ENCODE peak calls at places on chromosomes 3 and 15, in six cellular contexts. Z is vagina, G is body of pancreas, L is psoas muscle, C is cardiac fibroblast, W is GM06990. O is an unnamed sample.

GRCh38 chr3:81749285-81749684 is 12.2 kb downstream of the GBE1 start:
- DNase-seq in C (peak), L (no peak), W (no peak), Z (no peak), G (no peak), O (no peak)

GRCh38 chr3:87549208-87549607 is 272.8 kb upstream of the POU1F1 start:
- DNase-seq in G (no peak), W (no peak), C (no peak), Z (no peak), L (no peak), O (no peak)

GRCh38 chr15:43067717-43068461 is 37.9 kb downstream of the UBR1 start:
- DNase-seq in C (peak), L (no peak), Z (no peak), G (no peak), W (no peak), O (peak)

GRCh38 chr3:127074900-127075360 is 92.0 kb downstream of the PLXNA1 start:
- DNase-seq in W (peak), G (peak), L (peak), Z (no peak), C (peak), O (peak)

GRCh38 chr3:17631617-17632016 is 110.8 kb downstream of the TBC1D5 start:
- DNase-seq in Z (no peak), C (no peak), G (no peak), L (no peak), W (no peak), O (no peak)

GRCh38 chr3:45426161-45426560 is 37.8 kb downstream of the LARS2 start:
- DNase-seq in G (peak), C (no peak), W (no peak), Z (no peak), L (no peak), O (no peak)

GRCh38 chr3:118636841-118637240 is 397.8 kb downstream of the IGSF11 start:
- DNase-seq in G (no peak), C (no peak), Z (no peak), L (no peak), W (no peak), O (no peak)

GRCh38 chr15:96321422-96322391 is 8.8 kb upstream of the NR2F2 start:
- DNase-seq in G (peak), W (no peak), C (peak), L (peak), Z (no peak), O (peak)

GRCh38 chr15:69583627-69584026 is 131.0 kb downstream of the RPLP1 start:
- DNase-seq in L (no peak), G (no peak), C (no peak), W (no peak), Z (no peak), O (no peak)

GRCh38 chr3:108554913-108555571 is 34.2 kb downstream of the CIP2A start:
- DNase-seq in C (no peak), W (no peak), Z (no peak), G (no peak), L (no peak), O (no peak)

GRCh38 chr3:60650171-60650570 is 601.1 kb downstream of the FHIT start:
- DNase-seq in G (no peak), C (no peak), W (no peak), L (no peak), Z (no peak), O (no peak)

GRCh38 chr15:41490355-41490754 is 3.3 kb upstream of the ITPKA start:
- DNase-seq in G (no peak), L (no peak), Z (no peak), W (peak), C (peak), O (peak)

GRCh38 chr15:65055201-65055870 is 10.1 kb downstream of the SLC51B start:
- DNase-seq in G (no peak), W (no peak), Z (no peak), C (no peak), L (no peak), O (no peak)

GRCh38 chr3:194573680-194574437 is 59.4 kb downstream of the TMEM44 start:
- DNase-seq in L (peak), C (peak), Z (no peak), W (no peak), G (peak), O (peak)

GRCh38 chr3:188533172-188533571 is 379.2 kb downstream of the LPP start:
- DNase-seq in L (no peak), Z (no peak), W (no peak), C (no peak), G (no peak), O (no peak)

GRCh38 chr15:94324117-94324826 is 92.9 kb downstream of the MCTP2 start:
- DNase-seq in C (peak), G (peak), Z (no peak), L (peak), W (no peak), O (peak)

GRCh38 chr15:36808401-36809160 is 229.2 kb downstream of the CDIN1 start:
- DNase-seq in L (no peak), G (peak), W (no peak), Z (no peak), C (peak), O (no peak)

GRCh38 chr3:35659808-35660207 is 20.5 kb downstream of the ARPP21 start:
- DNase-seq in W (no peak), Z (no peak), G (peak), L (peak), C (no peak), O (no peak)

GRCh38 chr15:41966920-41967465 is 5.4 kb downstream of the EHD4 start:
- DNase-seq in G (no peak), C (no peak), L (no peak), W (no peak), Z (peak), O (no peak)

GRCh38 chr15:63941698-63942465 is 104.4 kb downstream of the DAPK2 start:
- DNase-seq in G (no peak), Z (no peak), C (no peak), L (no peak), W (no peak), O (no peak)

GRCh38 chr3:15685927-15686326 is 84.4 kb downstream of the BTD start:
- DNase-seq in W (no peak), G (no peak), L (no peak), C (peak), Z (no peak), O (no peak)

GRCh38 chr3:14573706-14574105 is 33.6 kb upstream of the GRIP2 start:
- DNase-seq in W (no peak), Z (no peak), G (no peak), L (no peak), C (no peak), O (no peak)

GRCh38 chr15:78316211-78317077 is 17.0 kb upstream of the SKIC8 start:
- DNase-seq in C (no peak), G (no peak), W (no peak), Z (no peak), L (no peak), O (peak)

GRCh38 chr15:78317145-78317836 is 17.9 kb upstream of the SKIC8 start:
- DNase-seq in W (no peak), G (no peak), Z (no peak), L (no peak), C (peak), O (no peak)

GRCh38 chr15:78314181-78314581 is 14.8 kb upstream of the SKIC8 start:
- DNase-seq in L (no peak), Z (no peak), G (no peak), W (no peak), C (no peak), O (no peak)

GRCh38 chr15:78313383-78313782 is 14.0 kb upstream of the SKIC8 start:
- DNase-seq in C (no peak), L (no peak), Z (no peak), G (no peak), W (no peak), O (no peak)

GRCh38 chr15:78315686-78316085 is 16.3 kb upstream of the SKIC8 start:
- DNase-seq in C (peak), Z (no peak), W (no peak), L (no peak), G (no peak), O (no peak)
- TF ChIP-seq CTCF in C (peak), Z (no peak), W (peak), L (no peak), G (no peak), O (peak)

GRCh38 chr3:46447535-46447934 is 17.2 kb downstream of the LTF start:
- DNase-seq in W (no peak), L (no peak), Z (no peak), G (no peak), C (no peak), O (no peak)

GRCh38 chr3:46438831-46439230 is 25.9 kb downstream of the LTF start:
- DNase-seq in C (no peak), L (no peak), W (no peak), Z (no peak), G (no peak), O (no peak)

GRCh38 chr3:46448721-46449120 is 16.0 kb downstream of the LTF start:
- DNase-seq in W (no peak), C (no peak), G (no peak), L (no peak), Z (no peak), O (no peak)

GRCh38 chr3:46440531-46441294 is 24.0 kb downstream of the LTF start:
- DNase-seq in Z (no peak), L (no peak), C (no peak), G (no peak), W (peak), O (peak)

GRCh38 chr3:46442591-46443530 is 21.8 kb downstream of the LTF start:
- DNase-seq in Z (no peak), L (no peak), W (no peak), C (no peak), G (peak), O (no peak)
- TF ChIP-seq CTCF in Z (peak), L (no peak), W (no peak), C (peak), G (peak), O (peak)

GRCh38 chr15:78951841-78952238 is 7.0 kb upstream of the CTSH start:
- DNase-seq in W (no peak), G (peak), L (no peak), C (peak), Z (no peak), O (no peak)

GRCh38 chr15:78950343-78950742 is 5.5 kb upstream of the CTSH start:
- DNase-seq in L (no peak), C (no peak), Z (no peak), G (peak), W (no peak), O (no peak)

GRCh38 chr15:78949461-78949860 is 4.6 kb upstream of the CTSH start:
- DNase-seq in G (peak), C (no peak), Z (no peak), L (no peak), W (no peak), O (no peak)

GRCh38 chr15:78947506-78947905 is 2.7 kb upstream of the CTSH start:
- DNase-seq in Z (no peak), L (no peak), G (no peak), C (no peak), W (no peak), O (no peak)

DNA sequence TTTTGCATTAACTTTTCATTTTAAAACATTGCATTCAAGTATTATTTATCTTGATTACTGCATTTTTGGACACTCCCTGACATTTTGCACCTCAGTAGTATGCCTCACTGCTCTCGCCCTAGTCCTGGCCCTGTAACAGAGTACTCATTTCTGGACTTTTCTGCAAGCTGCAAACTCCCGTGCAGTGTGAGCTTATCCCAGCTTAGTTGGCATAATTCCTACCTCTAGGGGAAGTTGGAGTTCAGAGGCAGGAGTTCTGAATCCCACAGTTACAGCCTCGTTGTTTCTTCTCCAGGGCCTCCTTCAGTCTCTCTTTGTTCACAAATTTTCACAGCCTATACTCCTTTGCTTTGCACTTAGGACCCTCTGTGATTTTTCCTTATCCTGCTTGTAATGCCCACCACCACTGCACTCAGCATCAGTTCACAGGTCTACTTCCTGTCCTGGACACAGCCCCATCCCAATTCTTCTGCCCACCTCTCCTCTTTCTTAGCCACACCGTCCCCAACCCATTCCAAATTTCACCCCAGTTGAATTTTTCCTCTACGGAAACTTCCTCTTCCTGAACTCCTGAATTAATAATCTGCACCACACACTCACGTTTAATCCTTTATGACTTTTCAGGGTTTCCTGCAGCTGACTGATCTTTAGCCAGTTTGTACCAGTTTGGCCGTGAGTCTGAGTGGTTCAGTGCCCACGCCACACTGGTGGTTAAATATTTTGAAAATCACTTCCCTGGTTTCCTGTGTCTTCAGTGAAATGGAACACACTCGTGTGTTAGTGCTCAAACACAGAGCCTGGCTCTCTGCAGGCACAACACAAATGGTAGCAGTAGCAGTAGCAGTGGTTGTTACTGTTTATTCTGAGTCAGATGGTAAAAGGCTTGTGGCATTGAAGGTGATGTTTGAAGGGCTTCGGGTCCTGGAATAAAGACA is 6.3 kb upstream of the CTSH start:
- DNase-seq in L (no peak), Z (no peak), W (no peak), G (no peak), C (peak), O (no peak)
- TF ChIP-seq CTCF in L (no peak), Z (no peak), W (no peak), G (peak), C (peak), O (no peak)

GRCh38 chr15:84668221-84668982 is 10.4 kb upstream of the NMB start:
- DNase-seq in C (no peak), G (no peak), Z (no peak), L (no peak), W (no peak), O (no peak)

GRCh38 chr15:84669726-84670125 is 11.7 kb upstream of the NMB start:
- DNase-seq in L (no peak), G (no peak), Z (no peak), W (no peak), C (no peak), O (no peak)

GRCh38 chr15:84666373-84666772 is 8.4 kb upstream of the NMB start:
- DNase-seq in G (no peak), L (no peak), C (peak), Z (no peak), W (no peak), O (no peak)

DNA sequence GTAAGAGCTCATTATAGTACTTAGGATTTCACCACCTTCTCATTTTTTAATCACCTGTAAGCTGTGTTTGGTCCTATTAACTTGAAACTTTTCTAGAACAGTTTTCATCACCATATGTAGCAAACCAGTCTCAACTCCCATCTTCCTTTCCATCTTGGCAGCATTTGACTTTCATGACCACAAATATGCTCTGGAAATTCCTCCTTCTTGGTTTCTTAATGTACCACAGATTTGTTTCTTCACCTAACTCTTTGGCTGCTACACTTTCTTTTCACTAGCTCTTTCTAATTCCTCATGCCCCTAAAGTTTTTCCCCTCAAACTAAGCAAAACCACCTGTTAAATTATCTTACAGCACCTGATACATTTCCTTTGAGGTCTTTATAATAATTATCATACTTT is 13.2 kb upstream of the NMB start:
- DNase-seq in Z (no peak), L (no peak), W (no peak), C (peak), G (no peak), O (no peak)
- TF ChIP-seq CTCF in Z (no peak), L (no peak), W (no peak), C (no peak), G (no peak), O (no peak)

GRCh38 chr3:66582721-66583141 is 81.9 kb upstream of the LRIG1 start:
- DNase-seq in Z (no peak), W (peak), C (no peak), G (no peak), L (peak), O (peak)
- TF ChIP-seq CTCF in Z (no peak), W (no peak), C (no peak), G (no peak), L (no peak), O (no peak)

GRCh38 chr3:100261481-100261903 is 700 bp downstream of the TBC1D23 start:
- DNase-seq in Z (no peak), C (peak), L (no peak), W (no peak), G (no peak), O (no peak)

GRCh38 chr3:100257601-100258000 is 3.2 kb upstream of the TBC1D23 start:
- DNase-seq in W (no peak), Z (no peak), L (no peak), G (no peak), C (no peak), O (no peak)

GRCh38 chr3:100260685-100261480 is at the start of gene TBC1D23:
- DNase-seq in G (peak), W (peak), Z (peak), L (peak), C (peak), O (peak)

GRCh38 chr3:100263583-100263982 is 2.8 kb downstream of the TBC1D23 start:
- DNase-seq in L (no peak), W (no peak), G (no peak), Z (no peak), C (no peak), O (no peak)

DNA sequence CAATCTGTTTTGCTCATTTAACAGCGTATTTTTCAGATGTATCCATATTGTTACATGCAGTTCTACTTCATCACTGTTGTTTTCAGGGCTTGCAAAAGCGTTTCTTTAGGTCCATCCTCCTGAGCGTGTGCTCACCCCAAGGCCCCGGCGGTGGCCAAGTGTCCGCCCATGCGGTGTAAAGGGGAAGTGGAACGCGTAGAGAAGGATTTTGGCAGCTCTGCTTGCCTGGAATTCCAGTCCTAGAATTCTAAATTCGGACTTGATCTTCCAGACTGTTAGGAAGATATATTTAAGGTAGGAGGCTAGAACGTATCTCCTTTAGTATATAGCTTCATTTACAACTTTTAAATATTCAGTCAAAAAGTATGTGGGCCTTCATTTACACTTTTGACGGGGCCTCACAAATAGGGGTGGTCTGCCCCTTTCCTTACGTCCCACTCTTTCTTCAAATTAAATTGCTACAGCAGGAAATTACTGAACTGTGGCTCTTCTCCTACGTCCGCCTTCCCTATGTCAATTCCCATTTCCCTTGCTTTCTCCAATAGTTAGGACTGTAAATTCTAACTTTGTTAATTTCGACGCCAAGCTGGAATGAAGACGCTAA is 609 bp upstream of the TBC1D23 start:
- DNase-seq in C (peak), Z (no peak), G (peak), L (peak), W (peak), O (no peak)
- TF ChIP-seq CTCF in C (peak), Z (no peak), G (no peak), L (peak), W (no peak), O (no peak)

DNA sequence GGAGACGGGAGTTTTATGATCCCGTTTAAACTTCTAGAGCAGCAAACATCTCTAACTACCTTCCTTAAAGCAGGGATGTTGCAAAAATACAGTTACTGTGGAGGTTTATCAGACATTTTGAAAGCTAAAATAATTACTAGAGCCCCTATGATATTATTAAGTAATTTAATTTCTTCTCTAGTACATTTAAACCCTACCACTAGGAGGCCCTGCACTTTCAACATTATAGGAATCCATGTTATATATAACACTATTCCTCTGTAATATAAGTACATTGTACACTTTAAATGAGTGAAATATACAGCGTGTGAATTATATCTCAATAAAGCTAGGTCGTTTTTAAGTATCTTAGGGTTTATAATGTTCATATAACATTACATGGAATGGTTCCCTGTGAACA is 11.5 kb downstream of the SETMAR start:
- DNase-seq in G (no peak), C (peak), L (no peak), Z (no peak), W (no peak), O (no peak)
- TF ChIP-seq CTCF in G (no peak), C (peak), L (no peak), Z (no peak), W (peak), O (peak)

GRCh38 chr3:172059532-172059931 is 20.2 kb downstream of the FNDC3B start:
- DNase-seq in Z (no peak), W (no peak), C (no peak), G (no peak), L (no peak), O (no peak)
- TF ChIP-seq CTCF in Z (no peak), W (no peak), C (no peak), G (no peak), L (no peak), O (no peak)

DNA sequence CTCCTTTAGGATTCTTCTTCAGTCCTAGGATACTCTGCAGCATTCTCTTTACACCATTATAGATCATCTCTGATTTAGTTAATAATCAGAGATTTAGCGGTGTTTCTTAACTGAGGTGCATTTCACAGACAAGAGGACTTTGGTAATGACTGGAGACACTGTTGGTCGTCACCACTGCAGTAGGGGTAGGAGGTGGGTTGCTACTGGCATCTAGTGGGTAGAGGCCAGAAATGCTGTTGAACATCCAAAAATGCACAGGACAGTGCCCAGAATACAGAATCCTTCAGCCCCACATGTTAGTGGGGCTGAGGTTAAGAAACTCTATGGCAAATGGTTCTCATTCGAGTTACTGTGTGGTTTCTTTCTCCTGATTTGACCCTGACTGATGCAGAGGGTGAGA is 80.4 kb upstream of the LMCD1 start:
- DNase-seq in W (no peak), C (no peak), G (no peak), L (no peak), Z (no peak), O (no peak)
- TF ChIP-seq CTCF in W (no peak), C (no peak), G (no peak), L (no peak), Z (no peak), O (no peak)

O was measured in GM13977.